ENCODE peak calls at places on chromosomes 1 and 21, in seven cellular contexts. One of them, this sample, is unnamed.

GRCh38 chr1:17098440-17099317 is 20.6 kb downstream of the PADI2 start:
- DNase-seq in Peyer's patch: no peak
- DNase-seq in A549: no peak
- DNase-seq in tibial artery: no peak
- DNase-seq in psoas muscle: peak
- DNase-seq in pancreas: no peak
- DNase-seq in sigmoid colon: no peak
- DNase-seq in this sample: no peak

GRCh38 chr1:183593356-183593755 is 3.1 kb upstream of the NCF2 start:
- DNase-seq in Peyer's patch: no peak
- DNase-seq in psoas muscle: no peak
- DNase-seq in tibial artery: no peak
- DNase-seq in sigmoid colon: no peak
- DNase-seq in pancreas: no peak
- DNase-seq in A549: no peak
- DNase-seq in this sample: no peak

GRCh38 chr21:32916522-32917099 is 109.1 kb upstream of the OLIG2 start:
- DNase-seq in Peyer's patch: no peak
- DNase-seq in psoas muscle: no peak
- DNase-seq in sigmoid colon: no peak
- DNase-seq in pancreas: no peak
- DNase-seq in A549: peak
- DNase-seq in tibial artery: no peak
- DNase-seq in this sample: no peak

GRCh38 chr1:231612393-231613089 is 14.0 kb upstream of the DISC1 start:
- DNase-seq in pancreas: no peak
- DNase-seq in psoas muscle: no peak
- DNase-seq in sigmoid colon: no peak
- DNase-seq in A549: no peak
- DNase-seq in tibial artery: no peak
- DNase-seq in Peyer's patch: no peak
- DNase-seq in this sample: no peak

GRCh38 chr1:206905295-206906164 is 8.3 kb downstream of the IL24 start:
- DNase-seq in psoas muscle: no peak
- DNase-seq in A549: peak
- DNase-seq in tibial artery: no peak
- DNase-seq in sigmoid colon: no peak
- DNase-seq in pancreas: no peak
- DNase-seq in Peyer's patch: no peak
- DNase-seq in this sample: peak

GRCh38 chr1:177163844-177164379 is 600 bp downstream of the ASTN1 start:
- DNase-seq in A549: no peak
- DNase-seq in sigmoid colon: no peak
- DNase-seq in psoas muscle: no peak
- DNase-seq in Peyer's patch: no peak
- DNase-seq in tibial artery: no peak
- DNase-seq in pancreas: no peak
- DNase-seq in this sample: no peak

GRCh38 chr21:42495765-42496119 is 282 bp downstream of the RSPH1 start:
- DNase-seq in Peyer's patch: no peak
- DNase-seq in A549: no peak
- DNase-seq in sigmoid colon: no peak
- DNase-seq in tibial artery: no peak
- DNase-seq in psoas muscle: no peak
- DNase-seq in pancreas: no peak
- DNase-seq in this sample: peak

GRCh38 chr1:220789532-220790147 is 2.9 kb downstream of the MTARC1 start:
- DNase-seq in psoas muscle: no peak
- DNase-seq in A549: no peak
- DNase-seq in sigmoid colon: no peak
- DNase-seq in Peyer's patch: no peak
- DNase-seq in tibial artery: no peak
- DNase-seq in pancreas: no peak
- DNase-seq in this sample: no peak

GRCh38 chr1:41863683-41864082 is 55.0 kb downstream of the HIVEP3 start:
- DNase-seq in Peyer's patch: no peak
- DNase-seq in tibial artery: no peak
- DNase-seq in A549: no peak
- DNase-seq in sigmoid colon: no peak
- DNase-seq in psoas muscle: no peak
- DNase-seq in pancreas: no peak
- DNase-seq in this sample: no peak

GRCh38 chr1:152758636-152759035 is 811 bp downstream of the KPRP start:
- DNase-seq in psoas muscle: no peak
- DNase-seq in tibial artery: no peak
- DNase-seq in pancreas: no peak
- DNase-seq in A549: no peak
- DNase-seq in Peyer's patch: no peak
- DNase-seq in sigmoid colon: no peak
- DNase-seq in this sample: no peak

GRCh38 chr1:85460555-85461088 is 4.3 kb downstream of the DDAH1 start:
- DNase-seq in pancreas: peak
- DNase-seq in Peyer's patch: no peak
- DNase-seq in psoas muscle: no peak
- DNase-seq in sigmoid colon: no peak
- DNase-seq in tibial artery: no peak
- DNase-seq in A549: no peak
- DNase-seq in this sample: no peak

GRCh38 chr1:99704356-99704816 is 58.5 kb downstream of the PALMD start:
- DNase-seq in A549: no peak
- DNase-seq in pancreas: no peak
- DNase-seq in sigmoid colon: no peak
- DNase-seq in tibial artery: no peak
- DNase-seq in psoas muscle: no peak
- DNase-seq in Peyer's patch: no peak
- DNase-seq in this sample: no peak

GRCh38 chr1:85934531-85934930 is 222.0 kb downstream of the COL24A1 start:
- DNase-seq in pancreas: no peak
- DNase-seq in A549: no peak
- DNase-seq in Peyer's patch: no peak
- DNase-seq in tibial artery: no peak
- DNase-seq in psoas muscle: no peak
- DNase-seq in sigmoid colon: no peak
- DNase-seq in this sample: no peak

GRCh38 chr21:37071561-37072238 is 1.2 kb downstream of the PIGP start:
- DNase-seq in tibial artery: peak
- DNase-seq in Peyer's patch: no peak
- DNase-seq in psoas muscle: peak
- DNase-seq in A549: peak
- DNase-seq in sigmoid colon: peak
- DNase-seq in pancreas: peak
- DNase-seq in this sample: peak

GRCh38 chr1:206672844-206673758 is 11.6 kb upstream of the MAPKAPK2 start:
- DNase-seq in psoas muscle: no peak
- DNase-seq in pancreas: no peak
- DNase-seq in Peyer's patch: no peak
- DNase-seq in sigmoid colon: peak
- DNase-seq in A549: no peak
- DNase-seq in tibial artery: no peak
- DNase-seq in this sample: no peak

GRCh38 chr1:217253351-217253750 is 377.5 kb downstream of the GPATCH2 start:
- DNase-seq in pancreas: no peak
- DNase-seq in tibial artery: no peak
- DNase-seq in psoas muscle: no peak
- DNase-seq in Peyer's patch: no peak
- DNase-seq in sigmoid colon: no peak
- DNase-seq in A549: no peak
- DNase-seq in this sample: no peak

GRCh38 chr1:41682845-41683630 is 198.6 kb upstream of the EDN2 start:
- DNase-seq in Peyer's patch: no peak
- DNase-seq in sigmoid colon: no peak
- DNase-seq in psoas muscle: no peak
- DNase-seq in tibial artery: no peak
- DNase-seq in A549: no peak
- DNase-seq in pancreas: no peak
- DNase-seq in this sample: no peak

GRCh38 chr1:39105841-39106765 is 80.0 kb downstream of the NDUFS5 start:
- DNase-seq in A549: peak
- DNase-seq in psoas muscle: peak
- DNase-seq in sigmoid colon: peak
- DNase-seq in pancreas: peak
- DNase-seq in Peyer's patch: no peak
- DNase-seq in tibial artery: peak
- DNase-seq in this sample: peak

GRCh38 chr21:42375141-42375905 is 9.0 kb upstream of the TFF1 start:
- DNase-seq in A549: no peak
- DNase-seq in tibial artery: no peak
- DNase-seq in sigmoid colon: no peak
- DNase-seq in psoas muscle: no peak
- DNase-seq in pancreas: no peak
- DNase-seq in Peyer's patch: peak
- DNase-seq in this sample: no peak

GRCh38 chr1:115112496-115113375 is 23.4 kb upstream of the TSPAN2 start:
- DNase-seq in sigmoid colon: no peak
- DNase-seq in tibial artery: no peak
- DNase-seq in Peyer's patch: peak
- DNase-seq in A549: no peak
- DNase-seq in pancreas: peak
- DNase-seq in psoas muscle: no peak
- DNase-seq in this sample: no peak

GRCh38 chr1:171166361-171166760 is 18.7 kb upstream of the FMO2 start:
- DNase-seq in tibial artery: no peak
- DNase-seq in pancreas: no peak
- DNase-seq in A549: no peak
- DNase-seq in Peyer's patch: no peak
- DNase-seq in sigmoid colon: no peak
- DNase-seq in psoas muscle: no peak
- DNase-seq in this sample: peak

GRCh38 chr1:201295861-201296260 is 12.6 kb downstream of the PKP1 start:
- DNase-seq in psoas muscle: no peak
- DNase-seq in A549: peak
- DNase-seq in Peyer's patch: no peak
- DNase-seq in sigmoid colon: no peak
- DNase-seq in pancreas: no peak
- DNase-seq in tibial artery: no peak
- DNase-seq in this sample: peak

GRCh38 chr1:184143449-184143848 is 91.9 kb downstream of the TSEN15 start:
- DNase-seq in psoas muscle: no peak
- DNase-seq in A549: no peak
- DNase-seq in sigmoid colon: no peak
- DNase-seq in pancreas: no peak
- DNase-seq in tibial artery: no peak
- DNase-seq in Peyer's patch: no peak
- DNase-seq in this sample: no peak

GRCh38 chr21:28899744-28900143 is 92.9 kb downstream of the LTN1 start:
- DNase-seq in psoas muscle: no peak
- DNase-seq in A549: peak
- DNase-seq in pancreas: no peak
- DNase-seq in tibial artery: no peak
- DNase-seq in sigmoid colon: no peak
- DNase-seq in Peyer's patch: no peak
- DNase-seq in this sample: no peak
- H3K27ac ChIP-seq in psoas muscle: no peak
- H3K27ac ChIP-seq in A549: no peak
- H3K27ac ChIP-seq in pancreas: no peak
- H3K27ac ChIP-seq in tibial artery: peak
- H3K27ac ChIP-seq in sigmoid colon: peak
- H3K27ac ChIP-seq in Peyer's patch: no peak
- H3K27ac ChIP-seq in this sample: no peak

GRCh38 chr1:159250817-159251216 is 46.1 kb downstream of the ACKR1 start:
- DNase-seq in psoas muscle: no peak
- DNase-seq in pancreas: no peak
- DNase-seq in A549: peak
- DNase-seq in sigmoid colon: no peak
- DNase-seq in Peyer's patch: no peak
- DNase-seq in tibial artery: no peak
- DNase-seq in this sample: no peak
- TF ChIP-seq CTCF in psoas muscle: no peak
- TF ChIP-seq CTCF in pancreas: no peak
- TF ChIP-seq CTCF in A549: no peak
- TF ChIP-seq CTCF in sigmoid colon: no peak
- TF ChIP-seq CTCF in Peyer's patch: no peak
- TF ChIP-seq CTCF in tibial artery: no peak
- TF ChIP-seq CTCF in this sample: no peak

GRCh38 chr1:61779231-61779630 is 37.0 kb downstream of the PATJ start:
- DNase-seq in A549: no peak
- DNase-seq in psoas muscle: no peak
- DNase-seq in sigmoid colon: no peak
- DNase-seq in tibial artery: no peak
- DNase-seq in pancreas: no peak
- DNase-seq in Peyer's patch: no peak
- DNase-seq in this sample: no peak

GRCh38 chr1:61781151-61781550 is 38.9 kb downstream of the PATJ start:
- DNase-seq in Peyer's patch: no peak
- DNase-seq in tibial artery: no peak
- DNase-seq in A549: no peak
- DNase-seq in pancreas: no peak
- DNase-seq in sigmoid colon: no peak
- DNase-seq in psoas muscle: no peak
- DNase-seq in this sample: no peak

DNA sequence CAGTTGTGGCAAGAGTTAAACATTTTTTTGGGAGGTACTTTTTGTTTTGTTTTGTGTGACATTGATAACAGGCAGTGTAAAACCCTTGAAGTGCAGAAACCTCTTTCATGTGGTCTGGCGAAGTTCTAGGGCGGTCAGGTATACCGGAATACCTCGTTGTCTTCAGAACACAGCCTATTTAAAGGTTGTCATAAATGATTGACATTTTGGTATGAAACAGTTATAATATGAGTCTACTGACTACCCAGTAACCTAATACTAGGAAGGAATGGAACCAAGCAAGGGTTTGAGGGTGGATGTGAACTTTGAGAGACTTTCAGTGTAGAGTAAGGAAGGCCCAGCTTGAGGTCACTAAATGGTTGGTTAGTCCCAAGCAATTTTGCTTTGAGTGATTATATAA is 40.5 kb downstream of the PATJ start:
- DNase-seq in A549: no peak
- DNase-seq in pancreas: no peak
- DNase-seq in tibial artery: no peak
- DNase-seq in sigmoid colon: no peak
- DNase-seq in Peyer's patch: no peak
- DNase-seq in psoas muscle: no peak
- DNase-seq in this sample: no peak
- H3K27ac ChIP-seq in A549: no peak
- H3K27ac ChIP-seq in pancreas: no peak
- H3K27ac ChIP-seq in tibial artery: no peak
- H3K27ac ChIP-seq in sigmoid colon: no peak
- H3K27ac ChIP-seq in Peyer's patch: no peak
- H3K27ac ChIP-seq in psoas muscle: no peak
- H3K27ac ChIP-seq in this sample: no peak

DNA sequence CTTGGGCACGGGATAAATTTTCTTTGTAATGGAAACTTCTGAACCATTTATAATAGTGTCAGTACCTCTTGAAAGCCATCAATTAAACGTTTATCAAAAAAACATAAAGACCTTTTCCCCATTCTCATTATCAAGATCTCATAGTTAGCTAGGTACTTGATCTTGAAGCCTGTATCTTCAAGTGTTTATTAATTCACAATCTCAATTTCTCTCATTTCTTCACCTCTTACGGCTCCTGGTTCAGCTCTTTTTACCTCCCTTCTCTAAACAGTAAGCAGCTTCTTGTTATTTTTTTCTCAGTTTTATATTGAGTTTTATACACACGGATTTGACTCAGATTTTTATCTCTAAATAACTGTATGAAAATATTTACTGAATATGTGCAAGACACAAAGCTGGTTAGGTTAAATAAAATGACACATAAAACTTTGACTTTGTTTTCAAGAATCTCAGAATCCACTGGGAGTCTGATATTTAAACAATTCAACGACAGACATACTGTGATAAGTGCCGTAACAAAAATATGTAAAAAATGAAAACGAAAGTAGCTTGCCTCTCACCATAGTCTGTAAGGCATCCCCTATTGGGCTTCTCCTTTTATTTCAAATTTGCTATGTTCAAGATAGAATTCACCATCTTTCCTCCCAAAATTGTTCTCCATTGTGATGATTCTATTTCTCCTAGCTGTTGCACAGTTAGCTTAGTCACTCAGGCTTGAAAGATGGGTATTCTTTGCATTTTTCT is 411.6 kb upstream of the ZRANB2 start:
- DNase-seq in sigmoid colon: no peak
- DNase-seq in Peyer's patch: no peak
- DNase-seq in psoas muscle: no peak
- DNase-seq in tibial artery: no peak
- DNase-seq in A549: no peak
- DNase-seq in pancreas: no peak
- DNase-seq in this sample: no peak
- TF ChIP-seq CTCF in sigmoid colon: no peak
- TF ChIP-seq CTCF in Peyer's patch: no peak
- TF ChIP-seq CTCF in psoas muscle: no peak
- TF ChIP-seq CTCF in tibial artery: no peak
- TF ChIP-seq CTCF in A549: no peak
- TF ChIP-seq CTCF in pancreas: no peak
- TF ChIP-seq CTCF in this sample: no peak